ENCODE peak calls at places on chromosomes 16 and 17, in six cellular contexts. L is K562, S is GM12878, R is A549, B is endothelial cell of umbilical vein, K is HepG2. Z is an unnamed sample.

GRCh38 chr16:51818342-51818944 is 667.4 kb upstream of the SALL1 start:
- DNase-seq in S (no peak), L (peak; percentile 10), B (no peak), R (peak; percentile 46), K (peak; percentile 31), Z (peak; percentile 48)

GRCh38 chr17:31067699-31068184 is 27.0 kb upstream of the NF1 start:
- DNase-seq in S (no peak), L (no peak), R (peak; percentile 68), B (peak; percentile 90), K (peak; percentile 14), Z (peak; percentile 54)

GRCh38 chr17:44315760-44316731 is 7.6 kb downstream of the RUNDC3A start:
- DNase-seq in K (no peak), L (peak; percentile 69), R (no peak), B (no peak), S (no peak), Z (no peak)

GRCh38 chr16:8720080-8720966 is 45.9 kb downstream of the ABAT start:
- DNase-seq in L (no peak), R (no peak), S (no peak), B (no peak), K (peak; percentile 85), Z (peak; percentile 22)

GRCh38 chr16:87042551-87043272 is 274.5 kb downstream of the C16orf95 start:
- DNase-seq in R (no peak), B (no peak), K (no peak), S (no peak), L (no peak), Z (no peak)

GRCh38 chr16:31131416-31131815 is 4.1 kb downstream of the PRSS8 start:
- DNase-seq in K (no peak), R (no peak), S (no peak), L (no peak), B (no peak), Z (no peak)

GRCh38 chr16:50954469-50954868 is 196.6 kb downstream of the SALL1 start:
- DNase-seq in B (no peak), R (no peak), S (no peak), L (no peak), K (no peak), Z (no peak)

GRCh38 chr16:89583197-89583894 is 7.8 kb downstream of the CPNE7 start:
- DNase-seq in R (no peak), S (no peak), B (no peak), K (no peak), L (no peak), Z (no peak)

GRCh38 chr17:67546578-67547527 is 169.8 kb downstream of the PITPNC1 start:
- DNase-seq in L (no peak), R (peak; percentile 21), B (peak; percentile 35), S (no peak), K (no peak), Z (no peak)

GRCh38 chr16:16151315-16151714 is 72.0 kb downstream of the ABCC6 start:
- DNase-seq in K (no peak), S (no peak), R (no peak), L (no peak), B (no peak), Z (no peak)

GRCh38 chr17:16352838-16353701 is at the start of gene CENPV:
- DNase-seq in B (peak; percentile 54), R (peak; percentile 72), S (no peak), L (peak; percentile 82), K (peak; percentile 69), Z (peak; percentile 75)

GRCh38 chr17:42163113-42163512 is 8.3 kb upstream of the RAB5C start:
- DNase-seq in R (peak; percentile 53), B (no peak), K (peak; percentile 49), L (peak; percentile 76), S (no peak), Z (peak; percentile 59)

GRCh38 chr17:68511254-68511670 is 968 bp upstream of the PRKAR1A start:
- DNase-seq in L (no peak), K (no peak), S (no peak), B (no peak), R (no peak), Z (no peak)

GRCh38 chr16:66409156-66409555 is 17.9 kb upstream of the BEAN1 start:
- DNase-seq in S (no peak), L (no peak), B (no peak), K (no peak), R (no peak), Z (no peak)

GRCh38 chr17:14866266-14866665 is 398.9 kb downstream of the PMP22 start:
- DNase-seq in B (no peak), L (no peak), K (no peak), S (no peak), R (no peak), Z (no peak)

GRCh38 chr17:9241371-9241712 is 220.0 kb downstream of the NTN1 start:
- DNase-seq in S (no peak), L (no peak), B (no peak), K (no peak), R (no peak), Z (no peak)

GRCh38 chr17:69500911-69501429 is 86.5 kb downstream of the MAP2K6 start:
- DNase-seq in L (no peak), R (no peak), B (no peak), S (no peak), K (no peak), Z (no peak)

GRCh38 chr17:40361063-40361924 is 3.2 kb downstream of the GJD3 start:
- DNase-seq in K (no peak), S (no peak), B (no peak), L (no peak), R (no peak), Z (no peak)

GRCh38 chr16:55437627-55438026 is 41.4 kb upstream of the MMP2 start:
- DNase-seq in S (no peak), L (no peak), K (no peak), R (no peak), B (no peak), Z (peak; percentile 96)

GRCh38 chr17:48596000-48596734 is 2.6 kb upstream of the HOXB5 start:
- DNase-seq in S (no peak), L (no peak), R (no peak), K (no peak), B (no peak), Z (no peak)

GRCh38 chr17:48597492-48597774 is 3.9 kb upstream of the HOXB5 start:
- DNase-seq in R (no peak), B (no peak), S (no peak), L (no peak), K (no peak), Z (no peak)

GRCh38 chr17:48595107-48595999 is 1.8 kb upstream of the HOXB5 start:
- DNase-seq in L (no peak), B (no peak), R (no peak), S (no peak), K (no peak), Z (no peak)

GRCh38 chr17:48597775-48598631 is 4.4 kb upstream of the HOXB5 start:
- DNase-seq in S (no peak), R (no peak), B (peak; percentile 65), K (no peak), L (no peak), Z (peak; percentile 38)

DNA sequence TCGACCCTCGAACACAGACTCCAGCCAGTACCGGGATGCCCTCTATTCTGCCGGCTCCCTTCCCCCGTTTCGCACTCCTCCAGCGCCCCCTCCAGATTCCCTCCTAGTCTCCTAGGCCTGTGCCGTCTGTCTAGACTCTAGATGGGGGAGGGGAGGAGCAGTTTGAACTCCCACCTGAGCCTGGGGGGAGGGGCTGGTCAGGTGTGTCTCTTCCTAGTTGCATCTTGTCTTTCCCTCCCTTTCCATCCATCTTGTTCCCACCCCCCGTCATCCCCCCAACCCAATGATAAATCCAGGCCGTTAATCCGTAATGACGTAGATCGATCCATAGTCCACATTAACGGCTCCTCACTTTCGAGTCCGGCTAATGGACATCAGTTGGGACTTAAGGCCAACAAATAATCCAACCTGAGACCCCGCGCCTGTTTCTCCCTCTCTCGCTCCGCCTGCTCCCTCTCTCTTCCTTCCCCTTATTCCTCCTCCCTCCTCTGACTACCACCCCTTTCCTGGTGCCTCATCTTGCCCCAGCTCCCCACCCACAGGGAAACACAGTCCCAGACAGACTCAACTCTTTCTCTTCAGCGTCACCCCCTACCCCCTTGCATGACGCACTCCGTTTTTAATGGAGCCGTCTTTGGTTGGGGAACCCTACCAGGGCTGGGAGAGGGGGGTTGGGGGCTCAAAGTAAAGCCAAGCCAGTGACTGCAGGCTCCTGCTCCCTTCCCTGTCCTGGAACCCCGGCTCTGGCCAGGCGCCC is 3.3 kb upstream of the HOXB5 start:
- DNase-seq in B (no peak), R (no peak), S (no peak), K (no peak), L (no peak), Z (no peak)
- TF ChIP-seq POLR2A in B (no peak), R (no peak), S (no peak), K (no peak), L (no peak), Z (no peak)

GRCh38 chr17:82940226-82941020 is 100.6 kb upstream of the ZNF750 start:
- DNase-seq in S (no peak), K (no peak), R (no peak), L (no peak), B (no peak), Z (no peak)
- TF ChIP-seq MYC in S (no peak), K (no peak), R (no peak), L (no peak), B (no peak), Z (no peak)

DNA sequence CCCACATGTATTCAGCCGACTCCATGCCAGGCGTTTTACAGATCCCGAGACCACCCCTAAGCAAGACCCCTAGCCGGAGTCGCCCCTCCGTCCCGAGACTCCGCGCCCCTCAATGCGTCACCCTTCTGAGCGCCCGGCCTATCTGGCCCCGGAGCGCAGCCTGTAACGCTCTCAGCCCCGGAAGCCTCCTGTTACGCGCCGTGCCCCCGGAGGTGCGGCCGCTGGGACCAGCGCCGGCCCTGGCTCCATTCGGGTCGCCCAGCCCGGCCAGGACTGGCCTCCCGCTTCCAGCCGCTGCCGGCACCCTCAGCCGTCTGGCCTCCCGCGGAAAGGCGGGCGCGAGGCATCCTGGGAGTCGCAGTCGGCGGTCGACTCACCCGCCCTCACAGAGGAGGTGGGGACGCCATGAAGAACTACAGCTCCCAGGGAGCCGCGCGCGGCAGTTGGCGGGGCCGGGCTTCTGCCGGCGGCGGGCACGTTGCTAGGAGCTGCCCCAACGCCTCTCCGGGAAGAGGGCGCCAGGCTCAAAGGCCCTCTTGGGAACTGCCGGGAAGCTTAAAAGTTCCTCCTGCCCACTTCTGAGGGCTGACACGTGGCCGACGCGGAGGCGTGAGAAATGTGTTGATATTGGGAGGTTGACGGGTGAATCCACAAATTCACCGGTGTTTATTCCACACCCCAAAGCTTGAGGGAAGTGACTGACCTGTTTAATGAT is at the start of gene FBF1:
- DNase-seq in B (peak; percentile 96), K (peak; percentile 93), S (peak; percentile 46), R (peak; percentile 97), L (peak; percentile 97), Z (peak; percentile 97)
- TF ChIP-seq CTCF in B (peak; percentile 4), K (peak; percentile 58), S (no peak), R (no peak), L (no peak), Z (no peak)

DNA sequence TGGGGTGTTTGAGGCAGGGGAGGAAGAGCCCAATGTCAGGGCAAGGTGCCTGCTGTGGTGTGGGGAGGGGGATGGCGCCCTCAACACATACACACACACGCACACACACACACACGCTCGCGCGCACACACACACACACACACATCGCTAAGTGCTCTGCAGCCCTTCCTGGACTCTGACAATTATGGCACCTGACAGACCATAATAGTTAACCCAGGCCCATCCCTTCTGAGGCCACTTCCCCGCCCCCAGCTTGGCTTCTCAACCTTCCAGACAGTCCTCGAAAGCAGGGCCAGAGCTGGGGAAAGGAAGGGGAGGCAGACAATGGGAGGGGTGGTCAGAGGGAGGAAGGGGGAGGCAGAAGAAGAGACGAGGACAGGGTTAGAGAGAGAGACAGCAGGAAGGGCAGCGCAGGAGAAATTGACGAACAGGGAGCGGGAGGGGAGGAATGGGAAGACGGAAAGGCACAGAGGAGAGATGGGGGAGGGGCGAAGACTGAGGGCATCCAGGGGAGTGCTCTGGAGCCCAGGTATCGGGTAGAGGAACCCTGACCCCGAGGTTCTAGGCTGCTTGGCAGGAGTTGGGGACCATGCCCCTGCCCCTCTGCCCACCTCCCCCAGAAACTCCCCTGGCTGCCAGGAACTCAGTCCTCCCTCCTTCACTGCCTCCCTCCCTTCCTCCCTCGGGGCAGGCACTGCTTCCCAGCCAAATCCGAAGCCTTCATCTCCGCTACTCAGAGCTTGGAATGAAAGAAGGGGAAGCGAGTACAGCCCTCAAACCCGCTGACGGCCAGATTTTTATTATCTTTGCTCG is 4.0 kb downstream of the SRCIN1 start:
- DNase-seq in R (peak; percentile 51), B (no peak), S (no peak), L (peak; percentile 52), K (peak; percentile 58), Z (no peak)
- TF ChIP-seq POLR2A in R (no peak), B (no peak), S (no peak), L (no peak), K (no peak), Z (no peak)

Z was measured in NB4.